ENCODE peak calls at places on chromosomes 16 and 17, in four cellular contexts. One of them, this sample, is unnamed. For H3K27me3, the result is how much of the 10 kb centered on the place peaks cover.

GRCh38 chr16:57899771-57900661 is 70.9 kb downstream of the CNGB1 start:
- DNase-seq in H1: peak
- DNase-seq in H9: peak
- DNase-seq in fibroblast of lung: peak
- DNase-seq in this sample: peak

GRCh38 chr16:78277374-78277773 is 177.9 kb downstream of the WWOX start:
- DNase-seq in H1: no peak
- DNase-seq in H9: peak
- DNase-seq in fibroblast of lung: no peak
- DNase-seq in this sample: peak

GRCh38 chr17:18933102-18934058 is 18.6 kb upstream of the SLC5A10 start:
- DNase-seq in H1: no peak
- DNase-seq in H9: no peak
- DNase-seq in fibroblast of lung: no peak
- DNase-seq in this sample: no peak

GRCh38 chr17:7413346-7413985 is 5.8 kb downstream of the NLGN2 start:
- DNase-seq in H1: no peak
- DNase-seq in H9: no peak
- DNase-seq in fibroblast of lung: no peak
- DNase-seq in this sample: no peak

GRCh38 chr17:44830359-44831269 is 527 bp upstream of the GJC1 start:
- DNase-seq in H1: peak
- DNase-seq in H9: peak
- DNase-seq in fibroblast of lung: peak
- DNase-seq in this sample: peak

GRCh38 chr17:49944451-49944850 is 24.5 kb upstream of the DLX4 start:
- DNase-seq in H1: no peak
- DNase-seq in H9: no peak
- DNase-seq in fibroblast of lung: no peak
- DNase-seq in this sample: peak

GRCh38 chr16:51224317-51224716 is 73.2 kb upstream of the SALL1 start:
- DNase-seq in H1: no peak
- DNase-seq in H9: no peak
- DNase-seq in fibroblast of lung: no peak
- DNase-seq in this sample: no peak

GRCh38 chr16:11472851-11473250 is 113.9 kb downstream of the LITAF start:
- DNase-seq in H1: no peak
- DNase-seq in H9: no peak
- DNase-seq in fibroblast of lung: no peak
- DNase-seq in this sample: no peak

GRCh38 chr17:2712300-2713043 is 908 bp upstream of the CLUH start:
- DNase-seq in H1: no peak
- DNase-seq in H9: no peak
- DNase-seq in fibroblast of lung: no peak
- DNase-seq in this sample: peak

GRCh38 chr16:9763505-9763904 is 418.7 kb downstream of the GRIN2A start:
- DNase-seq in H1: no peak
- DNase-seq in H9: no peak
- DNase-seq in fibroblast of lung: no peak
- DNase-seq in this sample: peak

GRCh38 chr17:1168537-1169234 is 11.1 kb downstream of the ABR start:
- DNase-seq in H1: no peak
- DNase-seq in H9: no peak
- DNase-seq in fibroblast of lung: no peak
- DNase-seq in this sample: no peak

GRCh38 chr16:54459509-54460235 is 173.1 kb upstream of the IRX3 start:
- DNase-seq in H1: no peak
- DNase-seq in H9: no peak
- DNase-seq in fibroblast of lung: peak
- DNase-seq in this sample: no peak

GRCh38 chr17:50255766-50256480 is 18.3 kb upstream of the TMEM92 start:
- DNase-seq in H1: no peak
- DNase-seq in H9: no peak
- DNase-seq in fibroblast of lung: no peak
- DNase-seq in this sample: peak

GRCh38 chr16:68760671-68761275 is 23.7 kb downstream of the CDH1 start:
- DNase-seq in H1: no peak
- DNase-seq in H9: no peak
- DNase-seq in fibroblast of lung: no peak
- DNase-seq in this sample: no peak

GRCh38 chr17:72788950-72789585 is 303.4 kb downstream of the SLC39A11 start:
- DNase-seq in H1: no peak
- DNase-seq in H9: no peak
- DNase-seq in fibroblast of lung: peak
- DNase-seq in this sample: no peak

GRCh38 chr17:13931752-13932477 is 137.4 kb upstream of the COX10 start:
- DNase-seq in H1: no peak
- DNase-seq in H9: no peak
- DNase-seq in fibroblast of lung: peak
- DNase-seq in this sample: no peak

GRCh38 chr17:81524063-81524864 is 3.9 kb upstream of the FSCN2 start:
- DNase-seq in H1: no peak
- DNase-seq in H9: no peak
- DNase-seq in fibroblast of lung: no peak
- DNase-seq in this sample: no peak

GRCh38 chr16:55136356-55136755 is 187.6 kb upstream of the IRX6 start:
- DNase-seq in H1: no peak
- DNase-seq in H9: no peak
- DNase-seq in fibroblast of lung: no peak
- DNase-seq in this sample: no peak

GRCh38 chr17:35051579-35052239 is 11.8 kb downstream of the RFFL start:
- DNase-seq in H1: no peak
- DNase-seq in H9: no peak
- DNase-seq in fibroblast of lung: no peak
- DNase-seq in this sample: no peak

GRCh38 chr17:57694051-57694450 is 51.0 kb downstream of the CCDC182 start:
- DNase-seq in H1: no peak
- DNase-seq in H9: no peak
- DNase-seq in fibroblast of lung: no peak
- DNase-seq in this sample: peak

GRCh38 chr17:5121186-5121841 is 5.5 kb downstream of the USP6 start:
- DNase-seq in H1: no peak
- DNase-seq in H9: peak
- DNase-seq in fibroblast of lung: no peak
- DNase-seq in this sample: peak

GRCh38 chr16:57984443-57985203 is 13.7 kb upstream of the CNGB1 start:
- DNase-seq in H1: peak
- DNase-seq in H9: peak
- DNase-seq in fibroblast of lung: peak
- DNase-seq in this sample: peak

GRCh38 chr17:604719-605118 is 109.9 kb downstream of the VPS53 start:
- DNase-seq in H1: no peak
- DNase-seq in H9: no peak
- DNase-seq in fibroblast of lung: no peak
- DNase-seq in this sample: no peak

GRCh38 chr17:37699285-37699973 is 45.4 kb downstream of the HNF1B start:
- DNase-seq in H1: no peak
- DNase-seq in H9: no peak
- DNase-seq in fibroblast of lung: no peak
- DNase-seq in this sample: no peak

GRCh38 chr17:46002311-46002972 is 3.4 kb downstream of the STH start:
- DNase-seq in H1: peak
- DNase-seq in H9: peak
- DNase-seq in fibroblast of lung: peak
- DNase-seq in this sample: peak

GRCh38 chr16:77896357-77896972 is 108.1 kb downstream of the VAT1L start:
- DNase-seq in H1: no peak
- DNase-seq in H9: no peak
- DNase-seq in fibroblast of lung: peak
- DNase-seq in this sample: no peak

GRCh38 chr17:58667934-58668597 is 23.8 kb downstream of the TEX14 start:
- DNase-seq in H1: no peak
- DNase-seq in H9: no peak
- DNase-seq in fibroblast of lung: no peak
- DNase-seq in this sample: no peak

GRCh38 chr16:62034236-62035114 is 1.8 kb downstream of the CDH8 start:
- DNase-seq in H1: no peak
- DNase-seq in H9: peak
- DNase-seq in fibroblast of lung: no peak
- DNase-seq in this sample: peak

DNA sequence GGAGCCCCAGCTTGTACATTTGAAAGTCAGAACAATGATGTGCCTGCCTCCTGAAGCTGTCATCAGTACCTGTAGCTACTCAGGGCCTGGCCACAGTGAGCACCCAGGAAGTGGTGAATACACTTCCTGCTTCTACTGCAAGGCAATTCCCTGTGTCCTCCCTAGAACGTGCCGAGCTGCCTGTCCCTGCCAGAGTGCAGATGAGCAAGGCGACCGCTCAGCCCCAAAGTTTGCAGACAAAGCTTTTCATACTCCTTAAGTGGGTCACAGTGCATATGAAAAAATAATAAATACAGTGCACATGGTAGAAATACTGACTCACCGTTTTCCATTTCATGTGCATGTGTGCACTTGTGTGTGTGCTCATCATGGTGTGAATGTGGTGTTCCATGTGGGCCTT is 77.3 kb downstream of the MPRIP start:
- DNase-seq in H1: no peak
- DNase-seq in H9: no peak
- DNase-seq in fibroblast of lung: peak
- DNase-seq in this sample: no peak
- H3K9ac ChIP-seq in H1: no peak
- H3K9ac ChIP-seq in H9: no peak
- H3K9ac ChIP-seq in fibroblast of lung: no peak
- H3K9ac ChIP-seq in this sample: no peak

GRCh38 chr17:55609737-55610201 is 98.5 kb upstream of the SMIM36 start:
- DNase-seq in H1: no peak
- DNase-seq in H9: no peak
- DNase-seq in fibroblast of lung: peak
- DNase-seq in this sample: no peak

GRCh38 chr17:55614061-55614460 is 102.8 kb upstream of the SMIM36 start:
- DNase-seq in H1: no peak
- DNase-seq in H9: no peak
- DNase-seq in fibroblast of lung: no peak
- DNase-seq in this sample: no peak

GRCh38 chr17:55617441-55617840 is 105.2 kb downstream of the TMEM100 start:
- DNase-seq in H1: no peak
- DNase-seq in H9: no peak
- DNase-seq in fibroblast of lung: no peak
- DNase-seq in this sample: peak

GRCh38 chr17:55607736-55608341 is 96.6 kb upstream of the SMIM36 start:
- DNase-seq in H1: no peak
- DNase-seq in H9: no peak
- DNase-seq in fibroblast of lung: peak
- DNase-seq in this sample: no peak

DNA sequence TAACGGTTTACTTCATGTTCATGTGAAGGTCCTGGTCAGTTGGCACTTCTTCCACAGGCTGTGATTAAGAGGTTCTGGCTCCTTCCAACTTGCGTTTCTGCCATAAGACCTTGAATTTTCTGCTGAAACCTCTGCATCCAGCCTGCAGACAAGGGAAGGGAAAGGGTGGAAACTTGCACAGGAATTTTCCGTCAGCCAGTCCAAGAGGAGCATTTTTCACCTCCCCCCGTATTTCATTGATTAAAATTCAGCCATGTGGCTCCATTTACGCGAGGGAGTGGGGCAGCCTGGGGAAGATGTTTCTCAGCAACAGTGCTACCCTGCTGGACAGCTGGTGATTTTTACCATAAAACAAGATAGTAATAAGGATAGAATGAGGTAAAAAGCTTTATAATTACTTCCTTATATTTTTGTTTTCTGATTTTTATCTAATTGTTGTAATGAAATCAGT is 101.5 kb upstream of the SMIM36 start:
- DNase-seq in H1: no peak
- DNase-seq in H9: no peak
- DNase-seq in fibroblast of lung: peak
- DNase-seq in this sample: peak
- H3K27ac ChIP-seq in H1: no peak
- H3K27ac ChIP-seq in H9: no peak
- H3K27ac ChIP-seq in fibroblast of lung: no peak
- H3K27ac ChIP-seq in this sample: no peak

GRCh38 chr17:79534111-79534510 is 76.7 kb downstream of the RBFOX3 start:
- DNase-seq in H1: no peak
- DNase-seq in H9: no peak
- DNase-seq in fibroblast of lung: no peak
- DNase-seq in this sample: no peak
- H3K27me3 ChIP-seq in H1: under half
- H3K27me3 ChIP-seq in H9: under half
- H3K27me3 ChIP-seq in fibroblast of lung: under half
- H3K27me3 ChIP-seq in this sample: under half

DNA sequence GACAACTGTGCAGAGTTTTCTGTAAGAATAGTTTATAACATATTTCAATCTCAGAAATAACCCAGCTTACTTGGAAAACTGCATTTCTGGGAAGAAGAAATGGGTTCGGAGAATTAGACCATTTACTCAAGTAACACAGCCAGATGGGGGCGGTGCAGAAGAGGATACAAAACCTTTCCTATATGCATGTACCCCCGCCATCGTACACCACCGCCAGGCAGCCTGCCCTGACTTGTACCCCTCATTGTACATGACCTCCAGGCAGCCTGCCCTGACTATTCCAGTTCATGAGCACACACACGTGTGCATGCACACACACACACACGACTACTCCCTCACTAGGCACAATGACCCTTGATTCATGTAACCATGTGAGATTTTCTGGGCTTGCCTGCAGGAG is 154.0 kb downstream of the C16orf78 start:
- DNase-seq in H1: no peak
- DNase-seq in H9: no peak
- DNase-seq in fibroblast of lung: peak
- DNase-seq in this sample: no peak
- H3K9ac ChIP-seq in H1: no peak
- H3K9ac ChIP-seq in H9: no peak
- H3K9ac ChIP-seq in fibroblast of lung: no peak
- H3K9ac ChIP-seq in this sample: no peak

GRCh38 chr17:77128895-77129567 is 11.7 kb upstream of the SEC14L1 start:
- DNase-seq in H1: no peak
- DNase-seq in H9: no peak
- DNase-seq in fibroblast of lung: no peak
- DNase-seq in this sample: no peak

GRCh38 chr17:77131919-77132318 is 8.8 kb upstream of the SEC14L1 start:
- DNase-seq in H1: no peak
- DNase-seq in H9: no peak
- DNase-seq in fibroblast of lung: peak
- DNase-seq in this sample: no peak

GRCh38 chr17:77129568-77130301 is 11.0 kb upstream of the SEC14L1 start:
- DNase-seq in H1: no peak
- DNase-seq in H9: no peak
- DNase-seq in fibroblast of lung: no peak
- DNase-seq in this sample: peak

GRCh38 chr17:77132411-77133086 is 8.2 kb upstream of the SEC14L1 start:
- DNase-seq in H1: no peak
- DNase-seq in H9: no peak
- DNase-seq in fibroblast of lung: no peak
- DNase-seq in this sample: no peak

GRCh38 chr17:77130521-77130920 is 10.2 kb upstream of the SEC14L1 start:
- DNase-seq in H1: no peak
- DNase-seq in H9: no peak
- DNase-seq in fibroblast of lung: no peak
- DNase-seq in this sample: no peak
- H3K27ac ChIP-seq in H1: no peak
- H3K27ac ChIP-seq in H9: no peak
- H3K27ac ChIP-seq in fibroblast of lung: no peak
- H3K27ac ChIP-seq in this sample: no peak

GRCh38 chr16:3175157-3176153 is 12.5 kb upstream of the OR1F1 start:
- DNase-seq in H1: peak
- DNase-seq in H9: peak
- DNase-seq in fibroblast of lung: no peak
- DNase-seq in this sample: peak
- H3K27me3 ChIP-seq in H1: under half
- H3K27me3 ChIP-seq in H9: under half
- H3K27me3 ChIP-seq in fibroblast of lung: under half
- H3K27me3 ChIP-seq in this sample: half or more

GRCh38 chr17:27544350-27545131 is 86.4 kb upstream of the LGALS9 start:
- DNase-seq in H1: no peak
- DNase-seq in H9: no peak
- DNase-seq in fibroblast of lung: peak
- DNase-seq in this sample: peak
- H3K9ac ChIP-seq in H1: no peak
- H3K9ac ChIP-seq in H9: no peak
- H3K9ac ChIP-seq in fibroblast of lung: no peak
- H3K9ac ChIP-seq in this sample: no peak

This sample was measured in endodermal cell.